ENCODE peak calls at places on chromosomes 13 and 19, in seven cellular contexts. One of them, this sample, is unnamed.
A peak's percentile ranks its signal among the peaks of the same experiment; 100 is the strongest.

GRCh38 chr13:44734204-44734707 is 158.1 kb upstream of the TSC22D1 start:
- DNase-seq in AG04450: peak; percentile 11
- DNase-seq in CD4-positive, alpha-beta memory T cell: no peak
- DNase-seq in esophagus squamous epithelium: no peak
- DNase-seq in tibial nerve: no peak
- DNase-seq in cardiac muscle cell: no peak
- DNase-seq in CD8-positive, alpha-beta memory T cell: no peak
- DNase-seq in this sample: no peak

GRCh38 chr19:20928371-20928770 is 5.3 kb downstream of the ZNF85 start:
- DNase-seq in AG04450: peak; percentile 34
- DNase-seq in CD4-positive, alpha-beta memory T cell: no peak
- DNase-seq in esophagus squamous epithelium: no peak
- DNase-seq in tibial nerve: no peak
- DNase-seq in cardiac muscle cell: no peak
- DNase-seq in CD8-positive, alpha-beta memory T cell: no peak
- DNase-seq in this sample: no peak

GRCh38 chr19:10226021-10226375 is 5.1 kb downstream of the S1PR2 start:
- DNase-seq in AG04450: no peak
- DNase-seq in CD4-positive, alpha-beta memory T cell: no peak
- DNase-seq in esophagus squamous epithelium: no peak
- DNase-seq in tibial nerve: no peak
- DNase-seq in cardiac muscle cell: no peak
- DNase-seq in CD8-positive, alpha-beta memory T cell: no peak
- DNase-seq in this sample: no peak

GRCh38 chr13:112545866-112546265 is 42.1 kb downstream of the TUBGCP3 start:
- DNase-seq in AG04450: peak; percentile 55
- DNase-seq in CD4-positive, alpha-beta memory T cell: no peak
- DNase-seq in esophagus squamous epithelium: no peak
- DNase-seq in tibial nerve: no peak
- DNase-seq in cardiac muscle cell: no peak
- DNase-seq in CD8-positive, alpha-beta memory T cell: no peak
- DNase-seq in this sample: no peak

GRCh38 chr19:50969413-50969760 is at the start of gene KLK6:
- DNase-seq in AG04450: no peak
- DNase-seq in CD4-positive, alpha-beta memory T cell: no peak
- DNase-seq in esophagus squamous epithelium: no peak
- DNase-seq in tibial nerve: no peak
- DNase-seq in cardiac muscle cell: no peak
- DNase-seq in CD8-positive, alpha-beta memory T cell: no peak
- DNase-seq in this sample: no peak

GRCh38 chr13:38045278-38046048 is 175.9 kb upstream of the TRPC4 start:
- DNase-seq in AG04450: no peak
- DNase-seq in CD4-positive, alpha-beta memory T cell: no peak
- DNase-seq in esophagus squamous epithelium: no peak
- DNase-seq in tibial nerve: no peak
- DNase-seq in cardiac muscle cell: peak; percentile 23
- DNase-seq in CD8-positive, alpha-beta memory T cell: no peak
- DNase-seq in this sample: peak; percentile 25

GRCh38 chr19:11191273-11191755 is 6.0 kb downstream of the KANK2 start:
- DNase-seq in AG04450: no peak
- DNase-seq in CD4-positive, alpha-beta memory T cell: no peak
- DNase-seq in esophagus squamous epithelium: no peak
- DNase-seq in tibial nerve: peak; percentile 53
- DNase-seq in cardiac muscle cell: no peak
- DNase-seq in CD8-positive, alpha-beta memory T cell: no peak
- DNase-seq in this sample: no peak

GRCh38 chr13:46948338-46948737 is 51.5 kb upstream of the HTR2A start:
- DNase-seq in AG04450: no peak
- DNase-seq in CD4-positive, alpha-beta memory T cell: no peak
- DNase-seq in esophagus squamous epithelium: no peak
- DNase-seq in tibial nerve: no peak
- DNase-seq in cardiac muscle cell: no peak
- DNase-seq in CD8-positive, alpha-beta memory T cell: no peak
- DNase-seq in this sample: no peak

GRCh38 chr13:30053904-30054303 is 203.5 kb upstream of the UBL3 start:
- DNase-seq in AG04450: no peak
- DNase-seq in CD4-positive, alpha-beta memory T cell: no peak
- DNase-seq in esophagus squamous epithelium: no peak
- DNase-seq in tibial nerve: no peak
- DNase-seq in cardiac muscle cell: no peak
- DNase-seq in CD8-positive, alpha-beta memory T cell: no peak
- DNase-seq in this sample: no peak

GRCh38 chr19:42250249-42250665 is 4.7 kb downstream of the ERF start:
- DNase-seq in AG04450: no peak
- DNase-seq in CD4-positive, alpha-beta memory T cell: no peak
- DNase-seq in esophagus squamous epithelium: no peak
- DNase-seq in tibial nerve: no peak
- DNase-seq in cardiac muscle cell: no peak
- DNase-seq in CD8-positive, alpha-beta memory T cell: no peak
- DNase-seq in this sample: no peak

GRCh38 chr13:25490236-25490635 is 118.5 kb downstream of the ATP8A2 start:
- DNase-seq in AG04450: no peak
- DNase-seq in CD4-positive, alpha-beta memory T cell: no peak
- DNase-seq in esophagus squamous epithelium: no peak
- DNase-seq in tibial nerve: no peak
- DNase-seq in cardiac muscle cell: no peak
- DNase-seq in CD8-positive, alpha-beta memory T cell: no peak
- DNase-seq in this sample: no peak

GRCh38 chr13:98977568-98978270 is at the start of gene DOCK9:
- DNase-seq in AG04450: no peak
- DNase-seq in CD4-positive, alpha-beta memory T cell: no peak
- DNase-seq in esophagus squamous epithelium: no peak
- DNase-seq in tibial nerve: peak; percentile 44
- DNase-seq in cardiac muscle cell: peak; percentile 62
- DNase-seq in CD8-positive, alpha-beta memory T cell: no peak
- DNase-seq in this sample: no peak

GRCh38 chr19:6718111-6718740 is 2.2 kb downstream of the C3 start:
- DNase-seq in AG04450: no peak
- DNase-seq in CD4-positive, alpha-beta memory T cell: no peak
- DNase-seq in esophagus squamous epithelium: no peak
- DNase-seq in tibial nerve: no peak
- DNase-seq in cardiac muscle cell: no peak
- DNase-seq in CD8-positive, alpha-beta memory T cell: no peak
- DNase-seq in this sample: no peak

GRCh38 chr19:42311612-42312160 is 1.4 kb upstream of the TMEM145 start:
- DNase-seq in AG04450: no peak
- DNase-seq in CD4-positive, alpha-beta memory T cell: no peak
- DNase-seq in esophagus squamous epithelium: no peak
- DNase-seq in tibial nerve: no peak
- DNase-seq in cardiac muscle cell: no peak
- DNase-seq in CD8-positive, alpha-beta memory T cell: no peak
- DNase-seq in this sample: no peak

GRCh38 chr13:82330499-82330898 is 1551.8 kb downstream of the SLITRK1 start:
- DNase-seq in AG04450: no peak
- DNase-seq in CD4-positive, alpha-beta memory T cell: no peak
- DNase-seq in esophagus squamous epithelium: no peak
- DNase-seq in tibial nerve: no peak
- DNase-seq in cardiac muscle cell: no peak
- DNase-seq in CD8-positive, alpha-beta memory T cell: no peak
- DNase-seq in this sample: peak; percentile 11

GRCh38 chr13:111122631-111123030 is 7.5 kb downstream of the ARHGEF7 start:
- DNase-seq in AG04450: no peak
- DNase-seq in CD4-positive, alpha-beta memory T cell: no peak
- DNase-seq in esophagus squamous epithelium: no peak
- DNase-seq in tibial nerve: no peak
- DNase-seq in cardiac muscle cell: no peak
- DNase-seq in CD8-positive, alpha-beta memory T cell: no peak
- DNase-seq in this sample: no peak

GRCh38 chr19:43675269-43675879 is 5.4 kb upstream of the PLAUR start:
- DNase-seq in AG04450: no peak
- DNase-seq in CD4-positive, alpha-beta memory T cell: no peak
- DNase-seq in esophagus squamous epithelium: no peak
- DNase-seq in tibial nerve: no peak
- DNase-seq in cardiac muscle cell: no peak
- DNase-seq in CD8-positive, alpha-beta memory T cell: no peak
- DNase-seq in this sample: no peak

GRCh38 chr13:68551701-68552522 is 1321.8 kb upstream of the PCDH9 start:
- DNase-seq in AG04450: no peak
- DNase-seq in CD4-positive, alpha-beta memory T cell: no peak
- DNase-seq in esophagus squamous epithelium: no peak
- DNase-seq in tibial nerve: no peak
- DNase-seq in cardiac muscle cell: no peak
- DNase-seq in CD8-positive, alpha-beta memory T cell: no peak
- DNase-seq in this sample: no peak

GRCh38 chr19:41604831-41605230 is 22.0 kb downstream of the CEACAM4 start:
- DNase-seq in AG04450: no peak
- DNase-seq in CD4-positive, alpha-beta memory T cell: no peak
- DNase-seq in esophagus squamous epithelium: no peak
- DNase-seq in tibial nerve: no peak
- DNase-seq in cardiac muscle cell: no peak
- DNase-seq in CD8-positive, alpha-beta memory T cell: no peak
- DNase-seq in this sample: no peak

GRCh38 chr19:17097593-17098126 is 22.1 kb downstream of the MYO9B start:
- DNase-seq in AG04450: no peak
- DNase-seq in CD4-positive, alpha-beta memory T cell: no peak
- DNase-seq in esophagus squamous epithelium: no peak
- DNase-seq in tibial nerve: no peak
- DNase-seq in cardiac muscle cell: peak; percentile 68
- DNase-seq in CD8-positive, alpha-beta memory T cell: no peak
- DNase-seq in this sample: no peak

GRCh38 chr19:45475537-45476348 is 7.9 kb downstream of the FOSB start:
- DNase-seq in AG04450: no peak
- DNase-seq in CD4-positive, alpha-beta memory T cell: no peak
- DNase-seq in esophagus squamous epithelium: no peak
- DNase-seq in tibial nerve: no peak
- DNase-seq in cardiac muscle cell: no peak
- DNase-seq in CD8-positive, alpha-beta memory T cell: no peak
- DNase-seq in this sample: no peak

GRCh38 chr13:70353096-70353495 is 244.8 kb upstream of the KLHL1 start:
- DNase-seq in AG04450: no peak
- DNase-seq in CD4-positive, alpha-beta memory T cell: no peak
- DNase-seq in esophagus squamous epithelium: no peak
- DNase-seq in tibial nerve: no peak
- DNase-seq in cardiac muscle cell: no peak
- DNase-seq in CD8-positive, alpha-beta memory T cell: no peak
- DNase-seq in this sample: no peak

GRCh38 chr13:110138700-110139036 is 168.3 kb downstream of the COL4A1 start:
- DNase-seq in AG04450: no peak
- DNase-seq in CD4-positive, alpha-beta memory T cell: no peak
- DNase-seq in esophagus squamous epithelium: no peak
- DNase-seq in tibial nerve: no peak
- DNase-seq in cardiac muscle cell: no peak
- DNase-seq in CD8-positive, alpha-beta memory T cell: no peak
- DNase-seq in this sample: no peak

GRCh38 chr13:114161028-114161556 is 18.0 kb upstream of the CFAP97D2 start:
- DNase-seq in AG04450: no peak
- DNase-seq in CD4-positive, alpha-beta memory T cell: no peak
- DNase-seq in esophagus squamous epithelium: no peak
- DNase-seq in tibial nerve: no peak
- DNase-seq in cardiac muscle cell: no peak
- DNase-seq in CD8-positive, alpha-beta memory T cell: no peak
- DNase-seq in this sample: no peak

DNA sequence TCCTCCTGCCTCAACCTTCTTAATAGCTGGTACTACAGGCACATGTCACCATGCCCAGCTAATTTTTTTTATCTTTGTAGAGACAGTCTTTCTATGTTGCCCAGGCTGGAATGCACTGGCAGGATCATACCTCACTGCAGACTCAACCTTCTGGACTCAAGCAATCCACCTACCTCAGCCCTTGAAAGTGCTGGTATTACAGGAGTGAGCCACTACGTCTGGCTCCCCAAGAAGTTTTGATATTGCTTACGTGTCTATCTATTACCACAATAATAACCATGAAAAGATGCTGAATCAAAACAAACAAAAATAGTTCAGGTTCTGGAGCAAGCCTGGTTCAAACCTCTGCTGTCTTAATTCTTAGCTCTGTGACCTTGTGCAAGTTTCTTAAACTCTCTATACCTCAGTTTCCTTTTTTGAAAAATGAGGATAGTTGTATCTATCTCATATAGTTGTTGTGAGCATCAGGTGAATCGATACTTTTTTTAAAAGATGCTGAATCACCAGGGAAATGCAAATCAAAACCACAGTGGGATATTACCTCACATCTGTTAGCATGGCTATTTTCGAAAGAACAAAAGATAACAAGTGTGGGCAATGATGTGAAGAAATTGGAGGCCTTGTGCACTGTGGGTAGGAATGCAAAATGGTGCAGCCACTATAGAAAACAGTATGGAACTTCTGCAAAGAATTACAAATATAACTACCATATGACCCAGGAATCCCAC is 19.0 kb upstream of the LEUTX start:
- DNase-seq in AG04450: no peak
- DNase-seq in CD4-positive, alpha-beta memory T cell: no peak
- DNase-seq in esophagus squamous epithelium: no peak
- DNase-seq in tibial nerve: no peak
- DNase-seq in cardiac muscle cell: no peak
- DNase-seq in CD8-positive, alpha-beta memory T cell: no peak
- DNase-seq in this sample: no peak
- H3K4me3 ChIP-seq in AG04450: no peak overlapping the region
- H3K4me3 ChIP-seq in CD4-positive, alpha-beta memory T cell: no peak overlapping the region
- H3K4me3 ChIP-seq in esophagus squamous epithelium: no peak overlapping the region
- H3K4me3 ChIP-seq in tibial nerve: no peak overlapping the region
- H3K4me3 ChIP-seq in cardiac muscle cell: no peak overlapping the region
- H3K4me3 ChIP-seq in CD8-positive, alpha-beta memory T cell: no peak overlapping the region
- H3K4me3 ChIP-seq in this sample: no peak overlapping the region

GRCh38 chr19:53868091-53868891 is 608 bp downstream of the MYADM start:
- DNase-seq in AG04450: no peak
- DNase-seq in CD4-positive, alpha-beta memory T cell: peak; percentile 61
- DNase-seq in esophagus squamous epithelium: no peak
- DNase-seq in tibial nerve: no peak
- DNase-seq in cardiac muscle cell: peak; percentile 69
- DNase-seq in CD8-positive, alpha-beta memory T cell: peak; percentile 58
- DNase-seq in this sample: no peak
- H3K4me3 ChIP-seq in AG04450: peak overlapping the region; percentile 93
- H3K4me3 ChIP-seq in CD4-positive, alpha-beta memory T cell: peak overlapping the region; percentile 90
- H3K4me3 ChIP-seq in esophagus squamous epithelium: peak overlapping the region; percentile 75
- H3K4me3 ChIP-seq in tibial nerve: peak overlapping the region; percentile 79
- H3K4me3 ChIP-seq in cardiac muscle cell: peak overlapping the region; percentile 70
- H3K4me3 ChIP-seq in CD8-positive, alpha-beta memory T cell: peak overlapping the region; percentile 94
- H3K4me3 ChIP-seq in this sample: peak overlapping the region; percentile 78

DNA sequence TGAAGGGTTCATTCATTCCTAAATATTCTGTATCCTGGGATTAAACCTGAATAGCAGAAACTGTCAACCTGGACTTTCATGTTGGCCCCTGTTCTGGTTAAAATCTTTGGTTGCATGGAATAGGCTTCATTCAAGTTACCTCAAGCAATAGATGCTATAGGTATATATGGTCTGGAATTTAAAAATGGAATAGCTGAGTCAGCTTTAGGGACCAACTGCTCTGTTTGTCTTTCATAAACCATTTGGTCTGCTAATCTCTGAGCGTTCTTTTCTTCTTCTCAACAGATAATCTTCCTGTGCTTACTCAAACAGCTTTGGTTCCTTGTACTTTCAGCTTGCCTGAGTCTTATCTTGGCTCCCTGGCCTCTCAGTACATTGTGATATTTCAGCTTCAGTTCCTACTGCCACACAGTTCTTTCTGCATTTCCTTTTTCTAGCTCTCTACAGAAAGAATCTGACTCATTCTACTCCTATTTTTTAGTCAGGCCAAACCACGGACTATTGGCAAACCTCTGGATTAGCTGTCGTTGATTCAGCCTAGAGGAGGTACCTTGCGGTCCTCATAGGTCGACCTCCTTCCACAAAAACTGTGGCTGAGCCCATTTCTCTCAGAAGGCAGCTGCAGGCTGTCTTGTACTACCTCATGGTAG is 35.9 kb upstream of the MAB21L1 start:
- DNase-seq in AG04450: peak; percentile 16
- DNase-seq in CD4-positive, alpha-beta memory T cell: no peak
- DNase-seq in esophagus squamous epithelium: no peak
- DNase-seq in tibial nerve: no peak
- DNase-seq in cardiac muscle cell: no peak
- DNase-seq in CD8-positive, alpha-beta memory T cell: no peak
- DNase-seq in this sample: no peak
- H3K4me3 ChIP-seq in AG04450: no peak overlapping the region
- H3K4me3 ChIP-seq in CD4-positive, alpha-beta memory T cell: no peak overlapping the region
- H3K4me3 ChIP-seq in esophagus squamous epithelium: no peak overlapping the region
- H3K4me3 ChIP-seq in tibial nerve: no peak overlapping the region
- H3K4me3 ChIP-seq in cardiac muscle cell: no peak overlapping the region
- H3K4me3 ChIP-seq in CD8-positive, alpha-beta memory T cell: no peak overlapping the region
- H3K4me3 ChIP-seq in this sample: no peak overlapping the region

GRCh38 chr19:53982056-53982455 is 9.4 kb upstream of the CACNG6 start:
- DNase-seq in AG04450: no peak
- DNase-seq in CD4-positive, alpha-beta memory T cell: no peak
- DNase-seq in esophagus squamous epithelium: no peak
- DNase-seq in tibial nerve: no peak
- DNase-seq in cardiac muscle cell: peak; percentile 41
- DNase-seq in CD8-positive, alpha-beta memory T cell: no peak
- DNase-seq in this sample: no peak
- H3K4me3 ChIP-seq in AG04450: peak overlapping the region; percentile 41
- H3K4me3 ChIP-seq in CD4-positive, alpha-beta memory T cell: no peak overlapping the region
- H3K4me3 ChIP-seq in esophagus squamous epithelium: peak overlapping the region; percentile 61
- H3K4me3 ChIP-seq in tibial nerve: no peak overlapping the region
- H3K4me3 ChIP-seq in cardiac muscle cell: peak overlapping the region; percentile 20
- H3K4me3 ChIP-seq in CD8-positive, alpha-beta memory T cell: no peak overlapping the region
- H3K4me3 ChIP-seq in this sample: peak overlapping the region; percentile 40